ENCODE peak calls at places on chromosomes 3 and 15, in six cellular contexts. A is right atrium auricular region, L is trophoblast cell, V is tibial nerve, C is neural progenitor cell, O is astrocyte. B is an unnamed sample.

GRCh38 chr3:185371683-185372082 is 8.7 kb downstream of the MAP3K13 start:
- DNase-seq in A (no peak), L (no peak), V (no peak), C (peak; percentile 7), O (no peak), B (no peak)

GRCh38 chr3:197256836-197257444 is 41.5 kb downstream of the DLG1 start:
- DNase-seq in A (no peak), L (peak; percentile 77), V (no peak), C (peak; percentile 52), O (peak; percentile 40), B (peak; percentile 22)

GRCh38 chr15:31605467-31605931 is 278.9 kb downstream of the KLF13 start:
- DNase-seq in A (no peak), L (peak; percentile 95), V (no peak), C (peak; percentile 50), O (peak; percentile 21), B (no peak)

GRCh38 chr3:184748219-184749135 is 36.6 kb upstream of the MAGEF1 start:
- DNase-seq in A (no peak), L (peak; percentile 67), V (no peak), C (peak; percentile 58), O (no peak), B (no peak)

GRCh38 chr3:53243165-53243564 is 12.7 kb downstream of the TKT start:
- DNase-seq in A (no peak), L (no peak), V (no peak), C (no peak), O (peak; percentile 53), B (no peak)

GRCh38 chr3:132083583-132084372 is 49.0 kb upstream of the CPNE4 start:
- DNase-seq in A (no peak), L (peak; percentile 53), V (no peak), C (no peak), O (peak; percentile 80), B (no peak)

GRCh38 chr3:55077726-55078125 is 149.9 kb upstream of the LRTM1 start:
- DNase-seq in A (no peak), L (peak; percentile 84), V (no peak), C (no peak), O (no peak), B (no peak)

GRCh38 chr3:14602006-14602803 is 49.4 kb upstream of the CCDC174 start:
- DNase-seq in A (no peak), L (no peak), V (no peak), C (peak; percentile 76), O (no peak), B (no peak)

GRCh38 chr3:110381992-110382391 is 689.6 kb upstream of the NECTIN3 start:
- DNase-seq in A (no peak), L (no peak), V (no peak), C (no peak), O (no peak), B (no peak)

GRCh38 chr3:24477090-24477656 is 17.5 kb downstream of the THRB start:
- DNase-seq in A (no peak), L (no peak), V (no peak), C (peak; percentile 30), O (no peak), B (no peak)

GRCh38 chr3:53069422-53070068 is 23.7 kb upstream of the SFMBT1 start:
- DNase-seq in A (no peak), L (no peak), V (no peak), C (peak; percentile 33), O (no peak), B (no peak)

GRCh38 chr3:58347984-58348383 is 15.3 kb downstream of the PXK start:
- DNase-seq in A (no peak), L (no peak), V (no peak), C (no peak), O (no peak), B (no peak)

GRCh38 chr3:111352585-111352984 is 189.4 kb upstream of the CD96 start:
- DNase-seq in A (no peak), L (no peak), V (no peak), C (no peak), O (no peak), B (no peak)

GRCh38 chr15:95267476-95267875 is 1036.1 kb downstream of the MCTP2 start:
- DNase-seq in A (no peak), L (no peak), V (no peak), C (no peak), O (no peak), B (no peak)

GRCh38 chr3:69240651-69241578 is 118.5 kb upstream of the LMOD3 start:
- DNase-seq in A (no peak), L (peak; percentile 96), V (no peak), C (no peak), O (peak; percentile 66), B (no peak)

GRCh38 chr15:47507221-47507985 is 209.9 kb upstream of the SEMA6D start:
- DNase-seq in A (no peak), L (no peak), V (no peak), C (no peak), O (no peak), B (no peak)

GRCh38 chr15:47503884-47504283 is 213.4 kb upstream of the SEMA6D start:
- DNase-seq in A (no peak), L (no peak), V (no peak), C (no peak), O (no peak), B (no peak)

GRCh38 chr15:47505712-47506542 is 211.4 kb upstream of the SEMA6D start:
- DNase-seq in A (no peak), L (no peak), V (no peak), C (no peak), O (no peak), B (no peak)

GRCh38 chr15:47506543-47507090 is 210.7 kb upstream of the SEMA6D start:
- DNase-seq in A (no peak), L (no peak), V (no peak), C (no peak), O (peak; percentile 25), B (no peak)

DNA sequence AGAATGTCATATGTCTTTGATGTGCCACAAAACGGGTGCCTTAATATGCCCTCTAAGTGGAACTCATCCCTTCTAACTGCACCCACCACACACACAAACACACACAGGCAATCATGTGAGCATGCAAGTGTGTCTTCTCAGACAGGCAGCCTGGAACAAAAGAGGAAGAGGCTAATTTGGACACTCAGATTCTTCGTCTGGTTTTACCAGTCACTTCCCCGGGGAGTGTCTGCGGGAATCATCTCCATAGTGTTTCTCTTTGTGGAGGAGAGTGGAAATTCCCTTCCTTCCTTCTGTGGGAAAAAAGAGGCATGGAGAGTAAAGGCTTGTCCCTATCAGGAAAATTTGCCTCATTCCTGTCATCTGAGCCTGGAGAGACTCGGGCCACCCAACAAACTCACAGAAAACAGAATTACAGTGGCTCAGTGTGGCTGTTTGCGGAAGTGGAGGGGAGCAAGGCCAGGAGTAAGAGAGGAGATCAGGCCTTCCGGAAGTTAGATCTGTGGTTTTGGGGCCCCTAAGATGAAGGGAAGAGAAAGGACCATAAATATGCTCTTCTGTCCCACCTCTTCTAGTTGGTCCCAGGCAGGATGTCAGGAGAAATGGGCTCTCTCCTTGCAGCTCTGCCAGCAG is 212.6 kb upstream of the SEMA6D start:
- DNase-seq in A (no peak), L (no peak), V (no peak), C (no peak), O (no peak), B (no peak)
- H3K4me1 ChIP-seq in A (peaks cover 32% of the 10 kb centered on the region), L (peaks cover 4% of the 10 kb centered on the region), V (peaks cover 10% of the 10 kb centered on the region), C (no peaks in the 10 kb centered on the region), O (peaks cover 4% of the 10 kb centered on the region), B (no peaks in the 10 kb centered on the region)

GRCh38 chr3:112646623-112647022 is 5.7 kb upstream of the CCDC80 start:
- DNase-seq in A (no peak), L (peak; percentile 83), V (no peak), C (no peak), O (no peak), B (no peak)
- H3K4me1 ChIP-seq in A (peaks cover 32% of the 10 kb centered on the region), L (peaks cover 20% of the 10 kb centered on the region), V (peaks cover 19% of the 10 kb centered on the region), C (peaks cover 38% of the 10 kb centered on the region), O (peaks cover 50% of the 10 kb centered on the region), B (peaks cover 3% of the 10 kb centered on the region)

DNA sequence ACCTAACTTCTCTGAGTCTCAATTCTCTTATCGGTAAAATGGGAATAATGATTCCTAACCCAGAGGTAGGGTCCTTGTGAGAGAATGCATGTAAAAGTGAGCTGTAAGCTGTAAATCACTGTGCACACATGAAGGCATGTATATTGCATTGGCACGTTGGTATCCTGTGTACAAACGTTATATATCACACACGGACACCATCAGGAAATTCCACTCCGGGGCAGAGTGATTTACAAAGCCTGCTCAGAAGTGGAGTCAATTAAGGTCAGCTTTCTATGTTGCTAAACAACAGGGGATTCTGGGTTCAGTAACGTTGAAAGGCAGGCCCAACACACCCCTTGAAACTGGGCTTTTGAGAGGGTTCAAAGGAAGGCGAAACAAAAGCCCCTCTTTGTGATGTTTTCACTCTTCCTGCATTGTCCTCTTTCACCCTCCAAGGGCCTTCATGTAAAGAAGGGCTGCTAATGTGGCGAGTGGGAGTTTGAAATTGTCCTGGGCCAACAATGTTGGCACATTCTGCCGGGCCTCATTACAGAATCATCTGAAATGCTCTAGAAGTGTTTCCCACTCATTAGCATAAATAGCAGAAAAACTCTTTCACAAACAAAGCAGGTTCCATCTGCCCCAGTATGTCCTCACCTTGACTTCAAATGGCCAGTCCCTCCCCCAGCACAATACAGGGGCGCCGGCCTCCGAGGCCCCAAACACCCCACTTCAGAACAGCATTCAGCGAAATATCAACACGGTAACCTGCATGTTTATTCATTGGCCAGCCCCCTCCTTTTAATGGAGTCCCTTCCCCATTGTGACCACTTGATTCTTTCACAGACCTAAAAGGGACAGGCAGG is 76.3 kb downstream of the HES1 start:
- DNase-seq in A (no peak), L (no peak), V (no peak), C (peak; percentile 91), O (no peak), B (no peak)
- H3K4me1 ChIP-seq in A (no peaks in the 10 kb centered on the region), L (peaks cover 17% of the 10 kb centered on the region), V (no peaks in the 10 kb centered on the region), C (peaks cover 46% of the 10 kb centered on the region), O (peaks cover 4% of the 10 kb centered on the region), B (no peaks in the 10 kb centered on the region)

GRCh38 chr15:60690350-60690961 is 211.5 kb upstream of the ICE2 start:
- DNase-seq in A (no peak), L (no peak), V (no peak), C (no peak), O (no peak), B (no peak)

GRCh38 chr15:60696523-60696859 is 217.5 kb upstream of the ICE2 start:
- DNase-seq in A (no peak), L (no peak), V (no peak), C (no peak), O (no peak), B (no peak)

GRCh38 chr15:60691508-60692047 is 212.6 kb upstream of the ICE2 start:
- DNase-seq in A (no peak), L (no peak), V (no peak), C (no peak), O (no peak), B (no peak)

GRCh38 chr15:60699845-60700244 is 220.9 kb upstream of the ICE2 start:
- DNase-seq in A (no peak), L (no peak), V (no peak), C (no peak), O (no peak), B (no peak)

DNA sequence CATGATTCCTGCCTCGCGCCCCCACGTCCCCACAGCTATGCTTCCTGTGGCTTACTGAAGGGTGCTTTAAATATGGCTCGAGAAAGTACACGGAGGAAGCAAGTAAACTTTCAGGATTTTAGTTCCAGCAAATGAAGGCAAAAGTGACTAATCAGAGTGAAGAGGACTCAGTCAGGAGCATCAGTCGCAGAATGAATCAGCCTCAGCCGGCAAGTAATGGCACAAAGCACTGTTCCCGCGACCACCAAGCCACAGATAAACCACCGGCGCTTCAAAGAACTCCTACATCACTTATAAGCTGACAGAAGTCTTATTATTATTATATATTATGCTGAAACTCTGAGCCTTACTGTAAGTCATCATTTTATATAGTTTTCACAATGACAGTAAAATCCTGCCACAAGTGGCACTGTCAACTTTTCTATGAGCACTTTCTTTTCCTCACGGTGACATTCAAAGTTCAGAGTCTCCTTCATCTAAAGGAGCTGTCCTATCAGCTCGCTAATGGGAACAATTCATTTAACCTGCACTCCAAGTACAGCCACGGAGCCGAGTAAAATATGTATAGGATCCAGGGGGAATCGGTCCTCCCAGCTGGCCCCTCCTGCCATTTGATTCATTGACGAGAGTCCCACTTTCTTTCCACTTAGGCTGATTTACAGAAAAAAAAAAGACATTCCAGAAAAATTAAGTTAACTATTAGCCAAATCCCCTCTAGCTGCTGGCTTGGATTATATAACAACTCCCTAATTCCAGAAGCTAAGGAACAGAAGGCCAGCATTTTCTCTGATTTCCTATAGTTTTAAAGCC is 217.0 kb upstream of the ICE2 start:
- DNase-seq in A (no peak), L (no peak), V (no peak), C (no peak), O (peak; percentile 47), B (peak; percentile 9)
- H3K4me1 ChIP-seq in A (no peaks in the 10 kb centered on the region), L (no peaks in the 10 kb centered on the region), V (no peaks in the 10 kb centered on the region), C (peaks cover 10% of the 10 kb centered on the region), O (no peaks in the 10 kb centered on the region), B (peaks cover 9% of the 10 kb centered on the region)

B was measured in CD8-positive, alpha-beta T cell.